ENCODE peak calls at places on chromosomes 12 and 14, in four cellular contexts. H is suprapubic skin; L is activated CD4-positive, alpha-beta memory T cell treated with anti-CD3 and anti-CD28 coated beads for 36 hours; S is NCI-H748 treated with DMSO at 0.1 percent for 48 hours. G is an unnamed sample.

GRCh38 chr12:2958432-2959193 is 584 bp upstream of the TEAD4 start:
- DNase-seq in H (no peak), L (peak; percentile 15), S (no peak), G (peak; percentile 37)

GRCh38 chr14:103360548-103360947 is 24.7 kb upstream of the MARK3 start:
- DNase-seq in H (no peak), L (no peak), S (no peak), G (no peak)

GRCh38 chr14:67440513-67440912 is 28.5 kb upstream of the PLEK2 start:
- DNase-seq in H (no peak), L (no peak), S (no peak), G (peak; percentile 24)

GRCh38 chr14:24032727-24033418 is 18.9 kb upstream of the CARMIL3 start:
- DNase-seq in H (no peak), L (no peak), S (no peak), G (no peak)

GRCh38 chr12:88889326-88890110 is 309.2 kb upstream of the KITLG start:
- DNase-seq in H (no peak), L (no peak), S (no peak), G (no peak)

GRCh38 chr12:51823875-51824565 is 24.5 kb downstream of the FIGNL2 start:
- DNase-seq in H (no peak), L (peak; percentile 38), S (peak; percentile 71), G (peak; percentile 92)

GRCh38 chr14:60981626-60982455 is 796 bp downstream of the SLC38A6 start:
- DNase-seq in H (no peak), L (peak; percentile 23), S (peak; percentile 74), G (peak; percentile 20)

GRCh38 chr12:89618113-89618862 is 90.3 kb downstream of the ATP2B1 start:
- DNase-seq in H (no peak), L (no peak), S (no peak), G (no peak)